ENCODE peak calls at places on chromosome 4, in four cellular contexts. F is HCT116, L is uterus, D is left lung. Q is an unnamed sample.

GRCh38 chr4:83852085-83852451 is 316.2 kb downstream of the GPAT3 start:
- DNase-seq in F (peak; percentile 41), L (no peak), D (no peak), Q (no peak)

GRCh38 chr4:55445921-55446577 is 50.3 kb downstream of the TMEM165 start:
- DNase-seq in F (no peak), L (no peak), D (no peak), Q (no peak)

GRCh38 chr4:134544303-134544761 is 342.7 kb upstream of the PABPC4L start:
- DNase-seq in F (peak; percentile 23), L (no peak), D (no peak), Q (no peak)

GRCh38 chr4:137310156-137310555 is 222.1 kb downstream of the PCDH18 start:
- DNase-seq in F (no peak), L (no peak), D (no peak), Q (no peak)

GRCh38 chr4:16124232-16124631 is 40.4 kb upstream of the PROM1 start:
- DNase-seq in F (no peak), L (no peak), D (no peak), Q (no peak)

GRCh38 chr4:164012396-164013027 is 518.0 kb downstream of the TMA16 start:
- DNase-seq in F (peak; percentile 29), L (no peak), D (no peak), Q (no peak)

GRCh38 chr4:20195071-20195885 is 56.4 kb upstream of the SLIT2 start:
- DNase-seq in F (no peak), L (no peak), D (no peak), Q (no peak)

GRCh38 chr4:52265781-52266525 is 214.8 kb downstream of the SPATA18 start:
- DNase-seq in F (no peak), L (no peak), D (no peak), Q (no peak)

GRCh38 chr4:10033191-10033881 is 12.0 kb upstream of the SLC2A9 start:
- DNase-seq in F (no peak), L (no peak), D (no peak), Q (peak; percentile 41)

GRCh38 chr4:16026155-16026761 is 57.6 kb downstream of the PROM1 start:
- DNase-seq in F (peak; percentile 48), L (no peak), D (no peak), Q (no peak)

GRCh38 chr4:104596189-104596588 is 101.5 kb upstream of the CXXC4 start:
- DNase-seq in F (no peak), L (no peak), D (no peak), Q (no peak)

GRCh38 chr4:183721207-183722081 is 62.4 kb downstream of the TRAPPC11 start:
- DNase-seq in F (no peak), L (peak; percentile 45), D (peak; percentile 74), Q (no peak)

DNA sequence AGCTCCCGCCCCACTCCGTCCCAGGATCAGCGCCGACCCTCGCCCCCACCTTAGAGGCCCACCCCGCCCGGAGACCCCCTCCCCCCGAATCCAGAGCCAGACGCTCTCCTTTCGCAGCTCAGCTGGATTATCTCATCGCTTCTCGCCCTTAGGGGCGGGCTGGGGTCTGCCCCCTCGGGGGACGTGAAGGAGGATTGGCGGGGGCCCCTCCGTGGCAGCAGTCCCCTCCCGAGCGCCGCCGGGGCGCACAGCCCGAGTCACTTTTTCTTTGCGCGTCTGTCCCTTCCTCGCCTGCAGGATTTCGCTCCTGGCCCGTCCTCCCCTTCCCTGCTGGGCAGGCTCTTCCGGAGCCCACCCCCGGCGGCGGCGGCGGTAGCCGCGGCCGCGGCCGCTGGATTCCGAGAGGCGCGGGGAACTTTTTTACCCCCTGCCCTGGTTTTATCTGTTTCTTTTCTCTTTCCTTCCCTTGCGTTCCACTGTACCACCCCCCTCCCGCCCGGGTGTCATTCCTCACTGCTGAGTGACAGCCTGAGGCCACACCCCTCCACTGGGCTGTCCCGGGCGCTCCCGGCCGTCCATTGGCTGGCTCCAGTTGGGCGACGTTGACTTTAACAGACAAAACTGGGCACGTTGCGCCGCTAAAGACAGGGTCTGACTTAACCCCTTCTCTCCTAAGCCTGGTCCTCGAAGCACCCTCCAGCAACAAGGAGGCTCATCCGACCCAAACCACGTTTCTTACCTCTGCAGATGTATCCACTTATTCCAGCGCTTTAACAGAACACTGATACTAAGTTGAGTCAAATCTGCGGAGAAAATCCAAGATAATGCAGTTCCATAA is 467 bp upstream of the NKX3-2 start:
- DNase-seq in F (peak; percentile 81), L (peak; percentile 76), D (peak; percentile 71), Q (no peak)
- H3K27ac ChIP-seq in F (peak overlapping the region; percentile 36), L (peak overlapping the region; percentile 25), D (no peak overlapping the region), Q (no peak overlapping the region)

DNA sequence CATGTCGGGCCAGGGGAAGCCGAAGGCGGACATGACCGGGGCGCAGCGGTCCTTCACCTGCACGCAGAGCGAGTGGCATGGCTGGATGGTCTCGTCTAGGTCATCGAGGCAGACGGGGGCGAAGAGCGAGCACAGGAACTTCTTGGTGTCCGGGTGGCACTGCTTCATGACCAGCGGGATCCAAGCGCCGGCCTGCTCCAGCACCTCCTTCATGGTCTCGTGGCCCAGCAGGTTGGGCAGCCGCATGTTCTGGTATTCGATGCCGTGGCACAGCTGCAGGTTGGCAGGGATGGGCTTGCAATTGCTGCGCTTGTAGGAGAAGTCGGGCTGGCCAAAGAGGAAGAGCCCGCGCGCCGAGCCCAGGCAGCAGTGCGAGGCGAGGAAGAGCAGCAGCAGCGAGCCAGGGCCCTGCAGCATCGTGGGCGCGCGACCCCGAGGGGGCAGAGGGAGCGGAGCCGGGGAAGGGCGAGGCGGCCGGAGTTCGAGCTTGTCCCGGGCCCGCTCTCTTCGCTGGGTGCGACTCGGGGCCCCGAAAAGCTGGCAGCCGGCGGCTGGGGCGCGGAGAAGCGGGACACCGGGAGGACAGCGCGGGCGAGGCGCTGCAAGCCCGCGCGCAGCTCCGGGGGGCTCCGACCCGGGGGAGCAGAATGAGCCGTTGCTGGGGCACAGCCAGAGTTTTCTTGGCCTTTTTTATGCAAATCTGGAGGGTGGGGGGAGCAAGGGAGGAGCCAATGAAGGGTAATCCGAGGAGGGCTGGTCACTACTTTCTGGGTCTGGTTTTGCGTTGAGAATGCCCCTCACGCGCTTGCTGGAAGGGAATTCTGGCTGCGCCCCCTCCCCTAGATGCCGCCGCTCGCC is at the start of gene SFRP2:
- DNase-seq in F (no peak), L (no peak), D (no peak), Q (peak; percentile 84)
- H3K27ac ChIP-seq in F (no peak within 1 kb of the TSS), L (no peak within 1 kb of the TSS), D (no peak within 1 kb of the TSS), Q (peak within 1 kb of the TSS; percentile 81)

GRCh38 chr4:157184300-157184699 is 36.2 kb upstream of the GRIA2 start:
- DNase-seq in F (no peak), L (no peak), D (no peak), Q (no peak)

GRCh38 chr4:157185363-157185762 is 35.2 kb upstream of the GRIA2 start:
- DNase-seq in F (no peak), L (no peak), D (no peak), Q (no peak)
- H3K27ac ChIP-seq in F (no peak overlapping the region), L (no peak overlapping the region), D (no peak overlapping the region), Q (no peak overlapping the region)

DNA sequence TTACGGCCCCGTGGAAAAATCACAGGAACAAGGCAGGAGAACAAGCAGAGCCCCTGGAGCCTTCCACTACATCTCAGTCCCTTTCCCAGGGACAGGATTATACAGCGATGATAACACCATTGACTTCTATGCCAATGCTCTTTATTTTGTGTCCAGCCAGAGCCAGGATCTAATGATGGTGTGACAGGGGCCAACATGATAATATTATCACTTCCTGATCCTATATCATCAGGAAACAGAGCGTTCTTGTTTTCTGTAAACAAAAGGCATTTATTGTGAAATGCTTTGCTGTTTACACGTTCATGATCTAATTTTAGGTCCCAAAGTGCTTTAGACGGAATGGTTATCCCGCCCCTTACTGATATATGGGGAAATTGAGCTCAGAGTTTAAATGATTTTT is 12.8 kb downstream of the TMPRSS11E start:
- DNase-seq in F (no peak), L (no peak), D (no peak), Q (no peak)
- H3K27ac ChIP-seq in F (no peak overlapping the region), L (no peak overlapping the region), D (no peak overlapping the region), Q (no peak overlapping the region)

DNA sequence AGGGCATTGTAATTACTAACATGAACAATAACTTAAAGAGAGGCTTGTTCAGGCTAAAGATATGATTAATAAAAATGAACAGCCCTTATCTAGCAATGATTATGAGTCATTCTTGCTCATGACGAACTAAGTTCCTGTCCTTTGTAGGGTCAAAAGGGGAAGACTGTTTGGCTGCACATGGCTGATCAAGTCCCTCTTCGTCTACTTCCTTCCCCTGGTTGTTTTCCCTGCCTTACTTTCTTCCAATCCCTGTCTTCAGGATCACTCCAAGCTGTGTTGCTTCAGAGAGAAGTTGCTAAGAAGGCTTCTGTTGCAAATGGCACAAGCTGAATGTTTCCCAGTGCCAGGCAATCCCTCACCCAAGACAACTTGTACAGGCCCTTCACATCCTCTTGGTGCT is 115.0 kb upstream of the HS3ST1 start:
- DNase-seq in F (peak; percentile 91), L (no peak), D (no peak), Q (no peak)
- H3K27ac ChIP-seq in F (peak overlapping the region; percentile 96), L (no peak overlapping the region), D (no peak overlapping the region), Q (no peak overlapping the region)